ENCODE peak calls at places on chromosomes 2 and 18, in five cellular contexts. B is NCI-H1105; R is right cardiac atrium; G is gastrocnemius medialis; Z is activated CD4-positive, alpha-beta T cell treated with anti-CD3 and anti-CD28 coated beads, Interleukin-2, amount 50 U/mL, for 24 hours. D is an unnamed sample.

GRCh38 chr2:46002507-46002883 is 294.7 kb upstream of the EPAS1 start:
- DNase-seq in B (no peak), R (no peak), G (no peak), Z (no peak), D (peak; percentile 45)

GRCh38 chr2:211351998-211352397 is 795.6 kb downstream of the CPS1 start:
- DNase-seq in B (peak; percentile 10), R (peak; percentile 50), G (no peak), Z (no peak), D (no peak)

GRCh38 chr2:110679337-110679707 is 1.5 kb upstream of the BUB1 start:
- DNase-seq in B (no peak), R (peak; percentile 67), G (no peak), Z (no peak), D (peak; percentile 26)

GRCh38 chr18:37019157-37019571 is 190.2 kb downstream of the KIAA1328 start:
- DNase-seq in B (peak; percentile 21), R (no peak), G (no peak), Z (no peak), D (peak; percentile 13)

GRCh38 chr2:28617502-28618184 is 121.8 kb downstream of the PLB1 start:
- DNase-seq in B (no peak), R (no peak), G (no peak), Z (no peak), D (peak; percentile 62)

GRCh38 chr2:23092831-23093230 is 292.1 kb upstream of the KLHL29 start:
- DNase-seq in B (no peak), R (no peak), G (no peak), Z (no peak), D (peak; percentile 0)

GRCh38 chr18:33288082-33288716 is 152.3 kb downstream of the CCDC178 start:
- DNase-seq in B (no peak), R (no peak), G (no peak), Z (no peak), D (no peak)

GRCh38 chr2:45862843-45863242 is 211.4 kb downstream of the PRKCE start:
- DNase-seq in B (no peak), R (no peak), G (no peak), Z (no peak), D (no peak)

GRCh38 chr2:203170502-203170901 is 68.3 kb upstream of the CYP20A1 start:
- DNase-seq in B (no peak), R (no peak), G (no peak), Z (no peak), D (no peak)